ENCODE peak calls at places on chromosomes 13 and 19, in eight cellular contexts. Q, M, G, E, J, T, V and F are unnamed samples.

GRCh38 chr13:67137044-67137735 is 92.9 kb downstream of the PCDH9 start:
- DNase-seq in Q (no peak), M (no peak), G (no peak), E (no peak), J (no peak), T (no peak), V (no peak), F (no peak)

GRCh38 chr19:48044561-48044960 is 682 bp upstream of the CABP5 start:
- DNase-seq in Q (no peak), M (no peak), G (no peak), E (no peak), J (no peak), T (no peak), V (no peak), F (no peak)

GRCh38 chr13:63435668-63436275 is 2020.1 kb upstream of the PCDH20 start:
- DNase-seq in Q (no peak), M (peak), G (no peak), E (no peak), J (no peak), T (peak), V (peak), F (peak)

GRCh38 chr13:78137404-78138142 is 218.9 kb upstream of the EDNRB start:
- DNase-seq in Q (peak), M (peak), G (peak), E (peak), J (peak), T (peak), V (peak), F (peak)

GRCh38 chr13:102913924-102914628 is 68.2 kb downstream of the ERCC5 start:
- DNase-seq in Q (no peak), M (peak), G (no peak), E (no peak), J (no peak), T (no peak), V (no peak), F (peak)

GRCh38 chr19:35357867-35358573 is at the start of gene FFAR3:
- DNase-seq in Q (no peak), M (peak), G (peak), E (no peak), J (no peak), T (no peak), V (no peak), F (no peak)

GRCh38 chr13:100789481-100789880 is 114.9 kb upstream of the TMTC4 start:
- DNase-seq in Q (no peak), M (peak), G (no peak), E (peak), J (no peak), T (no peak), V (peak), F (no peak)

GRCh38 chr13:77386046-77386445 is 59.2 kb upstream of the MYCBP2 start:
- DNase-seq in Q (no peak), M (peak), G (no peak), E (no peak), J (no peak), T (no peak), V (no peak), F (no peak)

GRCh38 chr13:98014766-98015165 is 61.3 kb downstream of the IPO5 start:
- DNase-seq in Q (no peak), M (peak), G (no peak), E (no peak), J (no peak), T (no peak), V (no peak), F (peak)

GRCh38 chr19:888615-889385 is 4.2 kb downstream of the MED16 start:
- DNase-seq in Q (no peak), M (no peak), G (no peak), E (no peak), J (no peak), T (no peak), V (no peak), F (no peak)

GRCh38 chr13:33787051-33787591 is 30.8 kb upstream of the RFC3 start:
- DNase-seq in Q (peak), M (peak), G (no peak), E (peak), J (no peak), T (no peak), V (no peak), F (no peak)

GRCh38 chr13:106467406-106468122 is 67.9 kb downstream of the EFNB2 start:
- DNase-seq in Q (no peak), M (no peak), G (no peak), E (no peak), J (peak), T (no peak), V (no peak), F (no peak)

GRCh38 chr19:45104658-45105384 is 11.8 kb downstream of the PPP1R37 start:
- DNase-seq in Q (no peak), M (no peak), G (no peak), E (peak), J (no peak), T (no peak), V (no peak), F (no peak)
- H3K27ac ChIP-seq in Q (no peak), M (no peak), G (no peak), E (peak), J (peak), T (no peak), V (peak), F (no peak)

DNA sequence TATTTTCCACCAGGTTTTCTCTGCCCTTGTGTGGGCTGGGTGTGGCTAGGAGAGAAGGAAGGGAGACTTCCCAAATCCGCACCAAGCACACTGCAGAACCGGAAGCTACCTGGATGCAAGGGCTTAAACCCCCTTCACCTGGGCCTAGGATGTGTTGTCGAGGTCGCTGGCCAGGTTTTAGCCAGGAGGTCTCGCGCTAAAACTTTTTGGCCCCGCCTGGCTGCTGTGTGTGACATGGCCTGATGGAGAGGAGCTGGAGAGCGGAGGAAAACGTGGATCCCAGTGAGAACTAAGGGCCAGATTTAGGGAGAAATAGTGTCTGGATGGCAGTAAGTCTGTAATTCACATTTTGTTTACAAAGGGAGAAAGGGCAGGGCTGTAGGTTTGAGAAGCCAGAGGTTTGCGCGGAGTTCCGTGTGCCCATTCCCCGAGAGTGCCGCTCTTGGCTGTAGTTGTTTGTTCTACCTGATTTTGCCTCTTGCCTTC is 3.1 kb upstream of the TSHZ3 start:
- DNase-seq in Q (peak), M (no peak), G (peak), E (no peak), J (peak), T (no peak), V (no peak), F (no peak)
- H2AFZ ChIP-seq in Q (no peak), M (no peak), G (no peak), E (no peak), J (no peak), T (no peak), V (peak), F (no peak)

DNA sequence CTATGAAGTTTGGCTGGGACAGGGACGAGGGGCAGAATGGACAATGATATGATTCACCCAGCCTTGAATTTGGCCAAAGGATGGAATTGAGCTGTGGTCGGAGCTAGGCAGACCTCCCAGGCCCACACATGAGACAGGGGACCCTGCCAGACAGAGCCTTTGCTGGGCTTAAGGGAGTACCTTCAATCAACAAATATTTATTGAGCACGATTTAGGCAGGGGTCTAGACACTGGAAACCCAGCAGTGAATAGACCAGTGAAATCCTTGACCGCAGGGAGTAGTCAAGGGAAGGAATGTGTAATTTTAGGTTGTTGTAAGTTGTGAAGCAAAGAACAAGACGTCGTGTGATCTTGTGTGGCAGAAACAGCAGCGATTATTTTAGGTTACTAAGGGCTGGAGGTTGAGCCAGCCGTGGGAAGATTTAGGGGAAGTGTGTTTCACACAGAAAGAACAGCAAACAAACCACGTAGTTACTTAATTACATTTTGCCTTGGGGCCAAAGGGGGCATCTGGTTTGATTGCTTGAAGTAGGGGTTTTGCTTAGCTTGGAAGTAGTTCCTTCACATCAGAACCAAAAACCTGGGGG is 16.9 kb upstream of the AP1M2 start:
- DNase-seq in Q (peak), M (no peak), G (no peak), E (no peak), J (peak), T (no peak), V (no peak), F (no peak)
- TF ChIP-seq EZH2phosphoT487 in Q (no peak), M (no peak), G (no peak), E (no peak), J (no peak), T (no peak), V (no peak), F (no peak)

GRCh38 chr13:113818700-113819295 is 45.1 kb downstream of the GAS6 start:
- DNase-seq in Q (no peak), M (no peak), G (no peak), E (no peak), J (no peak), T (no peak), V (no peak), F (no peak)
- H3K27ac ChIP-seq in Q (no peak), M (no peak), G (no peak), E (no peak), J (no peak), T (no peak), V (no peak), F (no peak)

DNA sequence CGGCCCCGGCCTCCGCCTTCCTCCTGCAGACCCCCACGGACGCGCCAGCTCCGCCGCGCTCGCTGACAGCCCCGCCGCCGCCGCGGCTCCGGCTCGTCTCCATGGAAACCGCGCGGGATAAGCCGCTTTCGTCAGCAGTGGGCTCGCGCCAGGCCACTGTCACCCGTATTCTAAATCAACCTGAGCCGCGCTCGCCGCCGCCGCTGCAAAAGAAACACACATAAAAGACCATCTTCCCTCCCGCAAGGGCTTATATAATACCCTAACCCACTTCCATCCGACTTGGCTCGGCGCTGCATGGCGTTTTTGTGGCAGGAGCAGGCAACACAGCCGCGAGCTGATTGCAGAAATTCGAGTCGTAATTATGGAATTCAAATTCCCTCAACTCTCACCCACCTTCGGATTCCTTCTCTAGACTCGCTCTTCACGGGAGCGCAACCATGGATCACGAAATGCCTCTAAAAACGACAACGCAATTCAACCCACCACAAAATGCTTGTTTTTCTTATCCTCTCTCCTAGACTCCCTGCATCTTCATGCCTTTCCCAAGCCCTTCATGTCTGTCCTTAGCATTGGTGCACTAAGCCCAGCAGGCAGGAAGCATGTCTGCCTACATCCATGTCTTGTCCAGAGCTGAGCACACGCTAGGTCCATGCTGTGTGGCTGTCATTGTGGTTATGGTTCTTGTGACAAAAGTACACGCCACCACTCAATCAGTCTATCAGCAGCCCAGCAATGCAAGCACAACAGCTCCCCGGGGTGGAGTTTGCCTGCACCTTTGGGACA is at the start of gene AMER2:
- DNase-seq in Q (peak), M (peak), G (peak), E (no peak), J (peak), T (no peak), V (peak), F (no peak)
- H2AFZ ChIP-seq in Q (no peak), M (peak), G (peak), E (no peak), J (peak), T (no peak), V (peak), F (no peak)

GRCh38 chr13:45219938-45220375 is 19.1 kb upstream of the KCTD4 start:
- DNase-seq in Q (no peak), M (peak), G (peak), E (no peak), J (no peak), T (peak), V (no peak), F (peak)

GRCh38 chr13:45218689-45219088 is 17.8 kb upstream of the KCTD4 start:
- DNase-seq in Q (no peak), M (no peak), G (no peak), E (no peak), J (no peak), T (no peak), V (no peak), F (no peak)

GRCh38 chr13:45219123-45219891 is 18.5 kb upstream of the KCTD4 start:
- DNase-seq in Q (no peak), M (peak), G (no peak), E (no peak), J (no peak), T (no peak), V (peak), F (peak)

GRCh38 chr13:45215392-45216077 is 14.7 kb upstream of the KCTD4 start:
- DNase-seq in Q (no peak), M (no peak), G (no peak), E (no peak), J (peak), T (no peak), V (no peak), F (no peak)

DNA sequence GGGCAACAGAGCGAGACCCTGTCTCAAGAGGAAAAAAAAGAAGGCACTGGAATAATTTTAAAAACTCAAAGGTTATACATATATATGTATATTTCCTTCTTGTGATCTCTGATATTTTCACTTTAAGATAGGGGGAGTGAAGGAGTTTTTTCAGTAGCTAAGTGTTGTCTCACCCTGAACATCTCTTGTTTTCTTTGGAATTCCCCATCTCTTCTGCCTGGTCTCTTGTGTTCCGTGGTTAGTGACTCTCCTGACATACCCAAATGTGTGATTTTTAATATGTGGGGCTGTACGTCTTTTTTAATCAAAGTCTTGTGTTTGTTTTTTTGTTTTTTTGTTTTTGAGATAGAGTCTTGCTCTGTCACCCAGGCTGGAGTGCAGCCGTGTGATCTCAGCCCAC is 15.3 kb upstream of the KCTD4 start:
- DNase-seq in Q (no peak), M (no peak), G (no peak), E (no peak), J (no peak), T (no peak), V (no peak), F (no peak)
- TF ChIP-seq EZH2phosphoT487 in Q (no peak), M (no peak), G (no peak), E (no peak), J (no peak), T (no peak), V (no peak), F (no peak)

DNA sequence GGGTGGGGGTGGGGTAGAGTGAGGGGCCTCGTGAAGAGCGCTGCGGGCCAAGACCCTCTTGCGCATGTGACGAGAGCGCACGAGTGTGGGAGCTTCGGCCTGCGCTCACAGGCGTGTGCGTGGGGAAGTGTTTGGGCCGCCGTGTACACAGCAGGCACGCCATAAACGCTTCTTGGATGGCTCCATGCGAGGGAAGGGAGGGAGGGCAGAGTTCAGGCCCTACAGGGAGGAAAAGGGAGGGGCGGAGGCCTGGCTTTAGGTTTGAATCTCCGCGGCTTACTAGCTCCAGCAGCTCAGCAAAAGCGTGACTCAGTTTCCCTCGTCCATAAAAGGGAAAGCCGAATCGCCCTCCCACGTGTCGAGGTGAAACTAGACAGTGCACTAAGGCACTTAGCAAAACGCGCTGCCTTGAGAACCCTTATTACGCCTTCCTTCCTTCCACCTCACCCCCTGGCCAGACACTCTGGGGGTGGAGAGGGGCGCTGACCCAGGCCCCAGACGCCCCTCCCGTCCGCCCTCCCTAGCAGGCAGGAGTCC is 12.5 kb downstream of the GADD45B start:
- DNase-seq in Q (no peak), M (peak), G (no peak), E (no peak), J (no peak), T (no peak), V (no peak), F (no peak)
- H3K27ac ChIP-seq in Q (no peak), M (peak), G (no peak), E (no peak), J (no peak), T (no peak), V (no peak), F (no peak)

GRCh38 chr13:30963794-30964193 is 31.3 kb downstream of the TEX26 start:
- DNase-seq in Q (no peak), M (peak), G (no peak), E (no peak), J (no peak), T (no peak), V (peak), F (peak)
- H2AFZ ChIP-seq in Q (no peak), M (peak), G (no peak), E (no peak), J (no peak), T (peak), V (no peak), F (no peak)

GRCh38 chr13:74751739-74752138 is 617.5 kb upstream of the KLF12 start:
- DNase-seq in Q (peak), M (no peak), G (no peak), E (no peak), J (no peak), T (no peak), V (no peak), F (no peak)
- TF ChIP-seq EZH2phosphoT487 in Q (no peak), M (no peak), G (no peak), E (no peak), J (no peak), T (no peak), V (no peak), F (no peak)

DNA sequence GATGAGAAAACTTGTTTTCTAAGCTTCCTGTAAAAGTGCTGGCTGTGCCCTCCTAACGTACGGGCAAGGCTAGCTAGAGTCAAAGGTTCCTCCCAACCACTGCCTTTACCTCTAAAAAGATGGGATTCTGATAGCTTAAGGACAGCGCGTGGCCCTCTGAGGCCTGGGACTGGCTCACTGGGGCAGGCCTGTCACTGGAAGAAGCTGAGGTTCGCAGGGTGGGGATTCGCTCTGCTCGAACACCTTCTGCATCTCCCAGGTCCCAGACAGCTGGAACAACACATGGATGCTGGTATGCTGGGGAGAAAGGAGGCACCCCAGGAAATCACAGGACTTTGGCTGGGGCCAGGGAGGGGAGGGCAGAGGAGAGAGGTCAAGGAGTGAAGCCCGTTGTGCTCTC is 53.1 kb downstream of the CRYL1 start:
- DNase-seq in Q (no peak), M (no peak), G (no peak), E (no peak), J (no peak), T (no peak), V (no peak), F (no peak)
- H3K27ac ChIP-seq in Q (no peak), M (no peak), G (no peak), E (no peak), J (no peak), T (no peak), V (no peak), F (no peak)